ENCODE peak calls at places on chromosome 7, in eight cellular contexts. E is SK-N-MC, U is HCT116, N is GM12878, T is HepG2, S is H1, A is SK-N-SH, O is K562. P is an unnamed sample.

GRCh38 chr7:110693348-110693747 is 397.6 kb upstream of the LRRN3 start:
- DNase-seq in U (no peak), A (no peak), S (no peak), N (no peak), O (no peak), E (no peak), T (no peak), P (no peak)

GRCh38 chr7:35729061-35729783 is 34.3 kb upstream of the HERPUD2 start:
- DNase-seq in T (no peak), E (no peak), U (no peak), N (peak), A (no peak), O (no peak), S (no peak), P (no peak)

GRCh38 chr7:103142494-103142893 is 6.4 kb downstream of the NAPEPLD start:
- DNase-seq in T (no peak), A (no peak), U (no peak), O (no peak), N (no peak), S (no peak), E (no peak), P (peak)

GRCh38 chr7:2008936-2009540 is 223.7 kb downstream of the MAD1L1 start:
- DNase-seq in S (no peak), T (no peak), O (no peak), N (no peak), A (peak), U (no peak), E (no peak), P (no peak)

GRCh38 chr7:129298268-129298893 is 73.6 kb downstream of the AHCYL2 start:
- DNase-seq in O (peak), T (peak), S (no peak), A (peak), N (no peak), U (peak), E (no peak), P (peak)

GRCh38 chr7:36814311-36814710 is 90.0 kb upstream of the AOAH start:
- DNase-seq in T (no peak), N (no peak), E (no peak), A (no peak), U (no peak), O (no peak), S (no peak), P (no peak)

GRCh38 chr7:118185163-118185860 is 1.3 kb downstream of the LSM8 start:
- DNase-seq in O (no peak), N (no peak), E (peak), T (no peak), U (no peak), A (no peak), S (no peak), P (no peak)

GRCh38 chr7:115332691-115333090 is 410.8 kb downstream of the MDFIC start:
- DNase-seq in E (no peak), U (no peak), T (no peak), N (no peak), O (no peak), A (no peak), S (no peak), P (no peak)

GRCh38 chr7:123675092-123675473 is 19.4 kb downstream of the LMOD2 start:
- DNase-seq in S (no peak), E (no peak), T (no peak), N (no peak), U (no peak), O (no peak), A (no peak), P (no peak)

GRCh38 chr7:132411142-132411541 is 165.1 kb downstream of the PLXNA4 start:
- DNase-seq in U (no peak), N (no peak), O (no peak), S (no peak), A (no peak), E (no peak), T (no peak), P (no peak)

GRCh38 chr7:35624299-35625186 is 70.4 kb downstream of the HERPUD2 start:
- DNase-seq in U (peak), E (peak), A (peak), O (peak), S (peak), T (peak), N (no peak), P (peak)

GRCh38 chr7:121603886-121604285 is 207.8 kb upstream of the FAM3C start:
- DNase-seq in O (no peak), E (no peak), S (no peak), T (no peak), N (no peak), A (no peak), U (no peak), P (no peak)

GRCh38 chr7:81013036-81013435 is 94.2 kb upstream of the SEMA3C start:
- DNase-seq in O (no peak), N (no peak), E (peak), S (no peak), A (no peak), U (peak), T (no peak), P (no peak)

GRCh38 chr7:25095516-25096345 is 29.3 kb downstream of the CYCS start:
- DNase-seq in S (no peak), U (no peak), A (no peak), T (peak), O (no peak), E (no peak), N (no peak), P (peak)

GRCh38 chr7:92615861-92616260 is 25.7 kb upstream of the FAM133B start:
- DNase-seq in E (no peak), O (no peak), N (no peak), A (no peak), T (no peak), S (no peak), U (no peak), P (no peak)

GRCh38 chr7:101993311-101993710 is 175.9 kb downstream of the CUX1 start:
- DNase-seq in E (no peak), U (no peak), N (no peak), A (no peak), S (no peak), T (no peak), O (no peak), P (no peak)

GRCh38 chr7:98394377-98394836 is 6.5 kb downstream of the BAIAP2L1 start:
- DNase-seq in A (no peak), E (no peak), N (no peak), T (no peak), U (peak), O (no peak), S (no peak), P (no peak)

GRCh38 chr7:75732764-75733630 is 5.7 kb downstream of the HIP1 start:
- DNase-seq in E (no peak), S (no peak), O (peak), A (peak), U (peak), T (no peak), N (no peak), P (no peak)

GRCh38 chr7:66221442-66221841 is 16.3 kb downstream of the TPST1 start:
- DNase-seq in A (no peak), U (no peak), N (no peak), O (no peak), T (no peak), E (no peak), S (no peak), P (no peak)

GRCh38 chr7:131103997-131104396 is 223.7 kb upstream of the MKLN1 start:
- DNase-seq in A (no peak), E (no peak), S (no peak), T (no peak), U (no peak), O (no peak), N (no peak), P (no peak)
- H3K9ac ChIP-seq in A (no peak), E (peak), S (no peak), T (no peak), U (no peak), O (no peak), N (no peak), P (no peak)

DNA sequence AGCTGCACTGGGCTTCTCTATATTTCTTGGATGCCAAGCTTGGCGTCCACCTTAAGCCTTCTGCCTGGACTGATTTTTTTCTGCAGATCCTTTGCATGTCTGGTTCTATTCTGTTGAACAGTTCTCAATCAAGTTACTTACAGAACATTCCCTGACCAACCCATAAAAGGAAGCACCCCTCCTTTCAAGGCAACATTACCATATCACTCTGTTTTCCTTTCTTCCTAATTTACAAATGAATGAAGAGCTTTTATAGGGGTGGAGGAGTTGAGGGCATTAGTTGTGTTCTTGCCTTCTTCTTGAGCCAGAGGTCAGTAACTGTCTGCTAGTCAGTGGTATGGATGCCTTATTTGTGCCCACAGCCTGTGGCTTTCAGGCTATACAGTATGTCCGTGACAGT is 361.0 kb downstream of the PHTF2 start:
- DNase-seq in T (no peak), N (no peak), U (no peak), O (no peak), S (no peak), A (no peak), E (no peak), P (no peak)
- TF ChIP-seq POLR2AphosphoS5 in T (no peak), N (no peak), U (no peak), O (no peak), S (no peak), A (no peak), E (no peak), P (no peak)

GRCh38 chr7:104958278-104958903 is 55.6 kb upstream of the KMT2E start:
- DNase-seq in A (no peak), O (no peak), S (no peak), E (no peak), N (no peak), T (no peak), U (no peak), P (no peak)

GRCh38 chr7:104960741-104961479 is 53.1 kb upstream of the KMT2E start:
- DNase-seq in U (no peak), A (no peak), E (no peak), N (peak), S (no peak), T (no peak), O (no peak), P (peak)

GRCh38 chr7:104951546-104951945 is 62.5 kb upstream of the KMT2E start:
- DNase-seq in E (no peak), U (no peak), N (no peak), A (no peak), O (no peak), T (no peak), S (no peak), P (no peak)

GRCh38 chr7:104955276-104955675 is 58.7 kb upstream of the KMT2E start:
- DNase-seq in U (no peak), N (no peak), T (no peak), E (no peak), S (no peak), A (no peak), O (no peak), P (no peak)

GRCh38 chr7:104956753-104957450 is 57.1 kb upstream of the KMT2E start:
- DNase-seq in E (no peak), U (no peak), T (no peak), N (peak), A (no peak), O (no peak), S (no peak), P (no peak)
- H3K9ac ChIP-seq in E (no peak), U (no peak), T (no peak), N (no peak), A (peak), O (no peak), S (no peak), P (no peak)

GRCh38 chr7:151201751-151202150 is 8.5 kb downstream of the H2BK1 start:
- DNase-seq in O (no peak), S (no peak), U (no peak), E (no peak), N (no peak), T (no peak), A (no peak), P (no peak)
- TF ChIP-seq POLR2AphosphoS5 in O (no peak), S (no peak), U (no peak), E (no peak), N (no peak), T (no peak), A (no peak), P (no peak)

GRCh38 chr7:67940400-67940799 is 943.8 kb downstream of the TYW1 start:
- DNase-seq in U (no peak), O (no peak), A (no peak), S (no peak), E (no peak), N (no peak), T (no peak), P (no peak)

GRCh38 chr7:67937717-67938191 is 941.1 kb downstream of the TYW1 start:
- DNase-seq in S (no peak), T (no peak), O (no peak), E (no peak), U (no peak), A (no peak), N (no peak), P (no peak)
- H3K9ac ChIP-seq in S (no peak), T (no peak), O (no peak), E (no peak), U (no peak), A (no peak), N (no peak), P (no peak)